ENCODE peak calls at places on chromosomes 1 and 21, in seven cellular contexts. C, O, J, A, Z, B and D are unnamed samples.

GRCh38 chr1:144101397-144102050 is 129.7 kb upstream of the FAM72C start:
- DNase-seq in C (no peak), O (peak), J (no peak), A (no peak), Z (peak), B (peak), D (no peak)

GRCh38 chr1:170414989-170415733 is 116.8 kb upstream of the GORAB start:
- DNase-seq in C (no peak), O (peak), J (no peak), A (no peak), Z (peak), B (no peak), D (no peak)

GRCh38 chr1:54221867-54222484 is 22.0 kb downstream of the MRPL37 start:
- DNase-seq in C (no peak), O (no peak), J (no peak), A (no peak), Z (no peak), B (no peak), D (no peak)

GRCh38 chr1:9900142-9901043 is 9.7 kb downstream of the CTNNBIP1 start:
- DNase-seq in C (no peak), O (peak), J (peak), A (no peak), Z (no peak), B (peak), D (no peak)

GRCh38 chr1:54334996-54335395 is 71.2 kb downstream of the SSBP3 start:
- DNase-seq in C (no peak), O (no peak), J (no peak), A (peak), Z (no peak), B (no peak), D (no peak)

GRCh38 chr1:168637350-168637991 is 61.1 kb downstream of the XCL1 start:
- DNase-seq in C (peak), O (no peak), J (no peak), A (no peak), Z (no peak), B (no peak), D (peak)

GRCh38 chr1:184953600-184954219 is 20.6 kb downstream of the NIBAN1 start:
- DNase-seq in C (no peak), O (no peak), J (no peak), A (no peak), Z (no peak), B (no peak), D (no peak)

GRCh38 chr1:17792421-17792820 is 37.3 kb downstream of the ACTL8 start:
- DNase-seq in C (no peak), O (no peak), J (no peak), A (no peak), Z (no peak), B (no peak), D (no peak)

GRCh38 chr1:181763736-181764135 is 280.4 kb downstream of the CACNA1E start:
- DNase-seq in C (no peak), O (no peak), J (no peak), A (no peak), Z (no peak), B (no peak), D (no peak)

GRCh38 chr1:40802078-40803075 is 18.8 kb downstream of the KCNQ4 start:
- DNase-seq in C (peak), O (peak), J (peak), A (no peak), Z (peak), B (peak), D (peak)

GRCh38 chr1:30144831-30145230 is 578.6 kb downstream of the MATN1 start:
- DNase-seq in C (no peak), O (no peak), J (no peak), A (no peak), Z (no peak), B (no peak), D (no peak)

GRCh38 chr1:107991371-107992066 is 26.5 kb upstream of the VAV3 start:
- DNase-seq in C (no peak), O (no peak), J (no peak), A (no peak), Z (no peak), B (no peak), D (no peak)

GRCh38 chr1:207828046-207828445 is 76.2 kb downstream of the CD46 start:
- DNase-seq in C (no peak), O (no peak), J (no peak), A (no peak), Z (no peak), B (no peak), D (no peak)

GRCh38 chr1:198498881-198499280 is 41.6 kb downstream of the ATP6V1G3 start:
- DNase-seq in C (no peak), O (no peak), J (no peak), A (no peak), Z (no peak), B (no peak), D (no peak)

GRCh38 chr21:34074283-34075098 is 1.1 kb downstream of the MRPS6 start:
- DNase-seq in C (peak), O (no peak), J (no peak), A (no peak), Z (no peak), B (no peak), D (no peak)

GRCh38 chr21:20024727-20025126 is 973.5 kb upstream of the NCAM2 start:
- DNase-seq in C (no peak), O (no peak), J (no peak), A (no peak), Z (no peak), B (no peak), D (no peak)

GRCh38 chr1:93588955-93589354 is 92.7 kb downstream of the BCAR3 start:
- DNase-seq in C (no peak), O (no peak), J (no peak), A (no peak), Z (no peak), B (no peak), D (no peak)

GRCh38 chr1:208238710-208239517 is 5.3 kb downstream of the PLXNA2 start:
- DNase-seq in C (peak), O (no peak), J (peak), A (no peak), Z (no peak), B (no peak), D (peak)

GRCh38 chr1:225681231-225681630 is 28.3 kb upstream of the ENAH start:
- DNase-seq in C (no peak), O (no peak), J (no peak), A (no peak), Z (no peak), B (no peak), D (no peak)

GRCh38 chr21:44360174-44360573 is 6.8 kb downstream of the TRPM2 start:
- DNase-seq in C (no peak), O (no peak), J (no peak), A (no peak), Z (no peak), B (no peak), D (no peak)

GRCh38 chr1:36562181-36562685 is 79.5 kb upstream of the CSF3R start:
- DNase-seq in C (no peak), O (no peak), J (no peak), A (no peak), Z (no peak), B (no peak), D (no peak)

GRCh38 chr1:179779645-179780272 is 36.7 kb downstream of the FAM163A start:
- DNase-seq in C (no peak), O (no peak), J (no peak), A (no peak), Z (no peak), B (no peak), D (no peak)

GRCh38 chr1:176789571-176790090 is 326.7 kb downstream of the PAPPA2 start:
- DNase-seq in C (no peak), O (no peak), J (no peak), A (no peak), Z (no peak), B (no peak), D (no peak)

GRCh38 chr21:41737656-41738324 is 29.1 kb downstream of the RIPK4 start:
- DNase-seq in C (no peak), O (no peak), J (no peak), A (no peak), Z (no peak), B (no peak), D (no peak)

GRCh38 chr21:42833859-42834729 is 45.2 kb downstream of the WDR4 start:
- DNase-seq in C (peak), O (no peak), J (no peak), A (no peak), Z (no peak), B (peak), D (peak)

GRCh38 chr1:70720133-70720920 is 309.3 kb downstream of the CTH start:
- DNase-seq in C (no peak), O (no peak), J (no peak), A (no peak), Z (no peak), B (no peak), D (no peak)

GRCh38 chr1:31576743-31577455 is 584 bp downstream of the TINAGL1 start:
- DNase-seq in C (no peak), O (no peak), J (peak), A (no peak), Z (no peak), B (peak), D (peak)

GRCh38 chr1:59290173-59290954 is 6.5 kb upstream of the FGGY start:
- DNase-seq in C (peak), O (no peak), J (no peak), A (no peak), Z (no peak), B (peak), D (peak)

GRCh38 chr1:226912587-226913176 is 27.4 kb upstream of the COQ8A start:
- DNase-seq in C (no peak), O (no peak), J (peak), A (no peak), Z (peak), B (peak), D (peak)

GRCh38 chr1:209355415-209355814 is 228.1 kb upstream of the CAMK1G start:
- DNase-seq in C (no peak), O (no peak), J (no peak), A (no peak), Z (no peak), B (no peak), D (no peak)

GRCh38 chr1:92970990-92971689 is 9.9 kb upstream of the DIPK1A start:
- DNase-seq in C (no peak), O (no peak), J (no peak), A (no peak), Z (no peak), B (no peak), D (no peak)

GRCh38 chr1:147843486-147843885 is 59.1 kb upstream of the GJA8 start:
- DNase-seq in C (no peak), O (no peak), J (no peak), A (no peak), Z (no peak), B (no peak), D (no peak)

GRCh38 chr21:46082638-46083270 is 15.2 kb upstream of the COL6A2 start:
- DNase-seq in C (no peak), O (no peak), J (peak), A (no peak), Z (no peak), B (peak), D (no peak)

GRCh38 chr1:203025721-203026665 is at the start of gene PPFIA4:
- DNase-seq in C (peak), O (peak), J (peak), A (no peak), Z (peak), B (peak), D (peak)

GRCh38 chr21:31596055-31596454 is 63.4 kb upstream of the SOD1 start:
- DNase-seq in C (no peak), O (no peak), J (no peak), A (no peak), Z (no peak), B (no peak), D (no peak)

GRCh38 chr1:209815931-209816338 is 10.0 kb upstream of the IRF6 start:
- DNase-seq in C (no peak), O (no peak), J (no peak), A (no peak), Z (no peak), B (no peak), D (no peak)

GRCh38 chr1:207806531-207807394 is 54.9 kb downstream of the CD46 start:
- DNase-seq in C (no peak), O (no peak), J (no peak), A (no peak), Z (no peak), B (no peak), D (no peak)

DNA sequence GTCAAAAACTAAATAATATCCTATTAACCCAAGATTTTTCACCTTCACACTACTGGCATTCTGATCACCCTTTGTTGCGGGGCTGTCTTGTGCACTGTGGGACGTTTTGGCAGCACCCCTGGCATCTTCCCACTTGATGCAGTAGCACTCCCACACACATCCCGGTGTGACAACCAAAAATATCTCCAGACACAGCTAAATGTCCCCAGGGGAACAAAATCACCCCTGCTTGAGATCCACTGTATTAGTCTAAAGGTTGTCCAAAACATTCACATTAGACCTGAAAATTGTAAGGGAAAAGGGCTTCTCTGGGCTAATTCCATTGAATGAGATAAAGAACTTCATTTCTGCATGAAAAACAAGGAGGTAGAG is 37.8 kb downstream of the PLEKHO1 start:
- DNase-seq in C (peak), O (no peak), J (no peak), A (no peak), Z (no peak), B (no peak), D (no peak)
- TF ChIP-seq CTCF in C (peak), O (no peak), J (peak), A (no peak), Z (no peak), B (no peak), D (no peak)

GRCh38 chr1:116570358-116571214 is at the start of gene CD58:
- DNase-seq in C (peak), O (peak), J (peak), A (no peak), Z (peak), B (peak), D (peak)
- TF ChIP-seq CTCF in C (peak), O (peak), J (peak), A (peak), Z (peak), B (peak), D (peak)

DNA sequence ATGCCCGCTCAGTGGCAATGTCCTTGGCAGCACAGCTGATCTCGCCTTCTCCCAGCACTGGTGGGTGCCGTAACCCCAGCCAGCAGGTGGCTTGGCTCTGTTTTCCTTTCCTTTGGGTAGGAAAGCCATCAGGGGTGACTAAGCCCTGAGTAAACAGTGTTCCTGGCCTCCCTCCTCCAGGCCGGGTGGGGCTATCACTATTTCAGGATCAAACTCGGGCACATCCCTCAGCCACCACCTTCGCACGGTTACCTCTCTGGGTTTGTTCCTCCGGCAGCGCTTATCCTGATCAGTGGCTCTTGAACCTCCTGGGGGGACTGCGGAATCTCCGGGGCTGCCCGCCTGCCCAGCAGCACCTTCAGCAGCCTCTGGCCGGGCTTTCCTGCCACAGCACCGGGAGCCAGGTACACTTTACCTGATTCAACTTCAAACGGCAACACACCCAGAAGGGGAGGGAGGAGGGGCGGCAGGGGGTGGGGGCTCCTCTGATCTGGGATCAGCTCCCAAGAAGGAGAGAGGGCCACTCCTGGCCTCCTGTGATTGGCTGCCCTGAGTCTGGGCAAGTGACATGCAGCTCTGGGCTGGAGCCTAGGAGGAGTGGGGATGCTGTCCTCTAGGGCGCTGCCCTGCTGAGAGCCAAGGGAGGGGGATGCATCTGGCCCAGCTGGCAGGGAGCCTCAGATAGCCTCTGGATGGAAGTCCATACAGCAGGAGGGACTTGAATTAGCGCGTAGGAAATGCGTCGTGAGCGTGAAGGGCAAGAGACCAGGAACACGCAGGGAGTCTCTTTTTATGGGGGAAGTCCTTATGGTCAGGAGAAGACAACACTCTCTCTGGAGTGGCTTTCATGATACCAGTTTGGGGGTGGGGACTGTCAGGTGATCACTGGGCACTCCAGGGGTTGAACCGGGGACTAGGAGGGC is at the start of gene ASCL5:
- DNase-seq in C (peak), O (no peak), J (no peak), A (no peak), Z (no peak), B (peak), D (no peak)
- TF ChIP-seq CTCF in C (peak), O (no peak), J (no peak), A (no peak), Z (no peak), B (no peak), D (no peak)

DNA sequence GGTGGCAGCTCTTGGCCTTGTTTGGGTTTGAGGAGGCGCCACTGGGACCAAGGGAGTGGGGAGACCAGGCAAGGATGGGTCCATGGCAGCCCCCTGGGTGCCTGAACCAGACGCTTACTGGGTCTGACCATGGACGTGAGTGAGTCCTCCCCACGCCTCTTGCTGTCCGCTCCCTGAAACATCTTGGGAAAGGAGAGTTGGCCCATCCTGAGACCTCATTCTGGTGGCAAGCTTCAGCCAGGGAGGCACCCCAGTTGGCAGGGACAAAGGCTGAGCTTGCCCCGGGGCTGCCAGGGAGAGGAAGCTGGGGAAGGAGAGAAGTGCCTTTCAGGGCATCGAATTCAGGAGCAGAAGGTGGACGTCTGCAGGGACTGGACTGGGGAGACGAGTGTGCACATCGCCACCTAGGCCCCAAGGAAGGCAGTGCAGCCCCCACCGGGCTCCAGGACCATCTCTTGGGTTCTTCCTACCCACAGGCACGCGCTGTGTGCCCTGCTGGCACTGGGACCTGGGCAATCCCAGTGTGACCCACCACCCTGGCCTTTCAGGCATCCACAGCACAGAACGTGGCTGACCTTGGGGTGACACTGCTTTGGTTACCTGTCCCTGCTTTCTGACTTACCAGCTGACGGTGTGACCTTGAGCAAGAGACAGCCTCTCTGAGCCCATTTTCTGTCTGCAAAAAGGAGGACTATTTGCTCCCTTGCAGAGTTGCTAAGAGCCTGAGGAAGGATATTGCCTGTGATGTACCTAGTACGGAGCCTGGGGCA is 132.9 kb upstream of the WNT4 start:
- DNase-seq in C (peak), O (peak), J (peak), A (no peak), Z (peak), B (peak), D (peak)
- TF ChIP-seq CTCF in C (peak), O (peak), J (peak), A (peak), Z (peak), B (peak), D (peak)

GRCh38 chr1:175162955-175163354 is 29.6 kb downstream of the KIAA0040 start:
- DNase-seq in C (no peak), O (no peak), J (no peak), A (no peak), Z (no peak), B (no peak), D (no peak)

GRCh38 chr1:175168782-175169181 is 23.8 kb downstream of the KIAA0040 start:
- DNase-seq in C (no peak), O (no peak), J (no peak), A (no peak), Z (no peak), B (no peak), D (no peak)

GRCh38 chr1:175158133-175158532 is 34.4 kb downstream of the KIAA0040 start:
- DNase-seq in C (no peak), O (no peak), J (no peak), A (no peak), Z (no peak), B (no peak), D (no peak)

GRCh38 chr1:175166746-175167145 is 25.8 kb downstream of the KIAA0040 start:
- DNase-seq in C (no peak), O (no peak), J (no peak), A (no peak), Z (no peak), B (no peak), D (no peak)

DNA sequence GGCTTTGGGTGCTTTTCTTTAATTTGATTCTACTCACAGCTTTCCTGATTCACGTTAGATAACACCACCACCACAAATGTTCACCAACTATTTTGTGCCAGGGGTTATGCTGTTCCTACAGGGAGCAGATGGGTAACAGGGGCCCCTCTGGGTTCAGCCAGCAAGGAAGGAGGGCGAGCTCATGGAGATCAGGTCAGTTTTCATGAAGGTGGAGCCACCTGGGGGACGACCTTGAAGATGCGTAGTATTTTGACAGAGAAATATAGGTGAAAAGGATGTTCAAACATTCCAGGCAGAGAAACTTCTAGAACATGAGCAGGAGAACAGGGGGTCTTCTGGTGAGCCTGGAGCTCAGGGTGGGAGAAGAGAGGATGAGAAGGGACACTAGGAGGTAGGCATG is 28.9 kb downstream of the KIAA0040 start:
- DNase-seq in C (no peak), O (no peak), J (no peak), A (no peak), Z (no peak), B (no peak), D (no peak)
- TF ChIP-seq CTCF in C (no peak), O (no peak), J (no peak), A (no peak), Z (no peak), B (no peak), D (no peak)